ENCODE peak calls at places on chromosome 6, in five cellular contexts. U is neuronal stem cell, E is GM23248, V is aorta, B is colonic mucosa. Y is an unnamed sample.

GRCh38 chr6:119148825-119149525 is 70.5 kb upstream of the FAM184A start:
- DNase-seq in E (peak), V (no peak), B (no peak), U (no peak), Y (no peak)

GRCh38 chr6:35590622-35591066 is 77.9 kb upstream of the TULP1 start:
- DNase-seq in V (no peak), U (no peak), E (no peak), B (no peak), Y (peak)

GRCh38 chr6:70398783-70399730 is 14.3 kb upstream of the FAM135A start:
- DNase-seq in E (peak), U (no peak), V (no peak), B (peak), Y (no peak)

GRCh38 chr6:84515082-84515481 is 249.3 kb downstream of the TBX18 start:
- DNase-seq in V (no peak), B (no peak), E (no peak), U (no peak), Y (no peak)

GRCh38 chr6:55882731-55883595 is 7.6 kb upstream of the BMP5 start:
- DNase-seq in E (peak), U (no peak), V (no peak), B (no peak), Y (no peak)

GRCh38 chr6:157755752-157756411 is 67.2 kb upstream of the SNX9 start:
- DNase-seq in E (no peak), B (no peak), U (no peak), V (no peak), Y (no peak)

GRCh38 chr6:74578339-74578738 is 627.5 kb downstream of the COL12A1 start:
- DNase-seq in E (peak), B (no peak), V (no peak), U (no peak), Y (no peak)

GRCh38 chr6:43665376-43665775 is 20.5 kb downstream of the RSPH9 start:
- DNase-seq in U (no peak), V (no peak), B (no peak), E (peak), Y (no peak)

GRCh38 chr6:24988562-24988961 is 52.8 kb upstream of the RIPOR2 start:
- DNase-seq in E (no peak), B (no peak), U (no peak), V (no peak), Y (no peak)

GRCh38 chr6:2999005-2999620 is 581 bp upstream of the NQO2 start:
- DNase-seq in E (peak), V (no peak), U (no peak), B (no peak), Y (no peak)

GRCh38 chr6:12271997-12272396 is 18.2 kb upstream of the EDN1 start:
- DNase-seq in U (no peak), B (no peak), E (no peak), V (no peak), Y (no peak)

GRCh38 chr6:14542670-14543366 is 425.2 kb downstream of the CD83 start:
- DNase-seq in U (no peak), V (no peak), E (peak), B (no peak), Y (no peak)

GRCh38 chr6:159866286-159867247 is 24.2 kb upstream of the MAS1 start:
- DNase-seq in V (no peak), B (no peak), E (no peak), U (no peak), Y (no peak)

GRCh38 chr6:138618168-138618567 is 118.9 kb upstream of the NHSL1 start:
- DNase-seq in E (no peak), U (no peak), B (no peak), V (no peak), Y (no peak)

GRCh38 chr6:52840763-52841585 is at the start of gene GSTA5:
- DNase-seq in E (peak), V (no peak), B (no peak), U (no peak), Y (no peak)

GRCh38 chr6:118668761-118669411 is 17.5 kb upstream of the CEP85L start:
- DNase-seq in B (no peak), V (no peak), E (peak), U (no peak), Y (no peak)

GRCh38 chr6:123668965-123669591 is 32.3 kb upstream of the TRDN start:
- DNase-seq in V (no peak), E (no peak), U (no peak), B (no peak), Y (no peak)

GRCh38 chr6:150549007-150549406 is 50.7 kb upstream of the PLEKHG1 start:
- DNase-seq in E (no peak), U (no peak), B (no peak), V (no peak), Y (no peak)

GRCh38 chr6:107321793-107322192 is 137.6 kb downstream of the PDSS2 start:
- DNase-seq in E (peak), B (no peak), U (no peak), V (no peak), Y (no peak)

GRCh38 chr6:17504005-17504404 is 96.1 kb upstream of the FAM8A1 start:
- DNase-seq in U (no peak), V (no peak), B (no peak), E (no peak), Y (no peak)

GRCh38 chr6:159107451-159108260 is 61.5 kb upstream of the FNDC1 start:
- DNase-seq in E (no peak), V (no peak), U (no peak), B (peak), Y (no peak)

GRCh38 chr6:39362487-39362865 is 40.0 kb upstream of the KCNK16 start:
- DNase-seq in B (no peak), U (peak), E (peak), V (no peak), Y (no peak)

GRCh38 chr6:127457444-127458064 is 1.6 kb downstream of the KIAA0408 start:
- DNase-seq in U (no peak), E (peak), B (no peak), V (no peak), Y (no peak)

GRCh38 chr6:26056583-26057350 is 30.5 kb upstream of the HFE start:
- DNase-seq in E (peak), B (peak), V (peak), U (no peak), Y (no peak)

GRCh38 chr6:9606435-9607134 is 808.3 kb downstream of the TFAP2A start:
- DNase-seq in B (no peak), U (peak), V (no peak), E (no peak), Y (no peak)

GRCh38 chr6:8195040-8195713 is 92.8 kb upstream of the EEF1E1 start:
- DNase-seq in B (no peak), E (peak), V (no peak), U (no peak), Y (no peak)

DNA sequence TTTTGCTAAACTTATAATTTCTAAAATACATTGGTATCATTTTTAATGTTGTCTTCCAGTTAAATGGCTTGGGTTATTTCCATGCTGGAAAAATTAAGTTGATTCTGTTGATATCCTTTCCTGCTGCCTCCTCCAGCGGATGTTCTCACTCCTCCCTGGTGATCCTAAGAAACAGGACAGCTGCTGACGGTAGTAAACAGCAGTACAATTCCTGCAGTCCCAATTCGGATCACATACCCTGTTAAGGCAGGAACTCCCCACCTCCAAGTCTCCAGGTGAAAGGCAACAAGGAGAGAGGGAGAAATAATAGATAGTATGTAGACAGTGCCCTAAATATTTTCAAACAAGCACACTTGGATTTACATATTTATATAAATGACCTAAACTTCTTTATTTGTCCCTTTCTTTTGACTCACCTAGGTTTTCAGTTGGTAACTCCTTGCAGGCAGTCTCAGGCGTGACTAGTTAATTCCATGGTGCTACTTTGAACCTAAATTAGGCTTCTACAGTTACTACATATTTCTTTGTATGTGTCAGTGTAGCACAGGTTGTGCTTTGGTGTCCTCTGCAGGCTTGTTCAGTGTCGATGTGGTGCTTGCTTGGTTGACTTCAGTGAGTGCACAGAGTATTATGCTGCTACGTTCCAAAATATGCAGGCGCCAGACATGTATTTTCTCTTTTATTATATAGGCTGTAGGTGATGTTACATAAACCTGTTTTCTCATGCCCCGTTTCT is 126.0 kb downstream of the ADGRB3 start:
- DNase-seq in B (no peak), V (no peak), E (no peak), U (no peak), Y (no peak)
- H3K27ac ChIP-seq in B (no peak), V (no peak), E (no peak), U (no peak), Y (no peak)

GRCh38 chr6:169445227-169445626 is 191.6 kb upstream of the THBS2 start:
- DNase-seq in E (no peak), V (no peak), B (no peak), U (no peak), Y (no peak)
- H3K27ac ChIP-seq in E (no peak), V (no peak), B (no peak), U (no peak), Y (no peak)

DNA sequence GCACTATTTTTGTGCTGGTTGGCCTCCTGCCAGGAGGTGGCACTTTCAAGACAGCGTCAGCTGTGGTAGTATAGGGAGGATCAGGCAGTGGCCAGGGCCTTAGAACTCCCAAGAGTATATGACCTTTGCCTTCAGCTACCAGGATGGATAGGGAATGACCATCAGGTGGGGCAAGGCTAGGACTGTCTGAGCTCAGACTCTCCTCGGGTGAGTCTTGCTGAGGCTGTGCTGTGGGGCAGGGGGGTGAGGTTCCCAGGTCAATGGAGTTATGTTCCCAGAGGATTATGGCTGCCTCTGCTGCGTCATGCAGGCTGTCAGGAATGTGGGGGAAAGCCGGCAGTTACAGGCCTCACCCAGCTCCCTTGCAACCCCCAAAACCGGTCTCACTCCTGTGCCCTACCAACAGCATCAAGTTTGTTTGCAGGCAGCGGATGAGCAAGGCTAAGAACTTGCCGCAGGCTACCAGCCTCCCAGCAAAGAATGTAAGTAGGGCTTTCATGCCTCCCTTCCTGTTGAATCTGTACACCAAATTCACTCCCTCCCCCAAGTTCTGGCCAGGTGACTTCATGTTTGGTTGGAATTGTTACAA is 93.5 kb downstream of the ESR1 start:
- DNase-seq in V (no peak), B (no peak), E (no peak), U (no peak), Y (no peak)
- H3K27ac ChIP-seq in V (no peak), B (no peak), E (no peak), U (no peak), Y (no peak)

GRCh38 chr6:34381086-34381485 is 11.4 kb downstream of the NUDT3 start:
- DNase-seq in V (no peak), B (no peak), E (peak), U (no peak), Y (no peak)

GRCh38 chr6:34375833-34376232 is 16.6 kb downstream of the NUDT3 start:
- DNase-seq in E (no peak), V (no peak), U (no peak), B (no peak), Y (no peak)

GRCh38 chr6:34377984-34378383 is 14.5 kb downstream of the NUDT3 start:
- DNase-seq in B (no peak), U (no peak), V (no peak), E (peak), Y (no peak)

GRCh38 chr6:34374112-34374907 is 18.2 kb downstream of the NUDT3 start:
- DNase-seq in B (no peak), E (no peak), U (no peak), V (no peak), Y (no peak)

GRCh38 chr6:34378470-34378869 is 14.0 kb downstream of the NUDT3 start:
- DNase-seq in V (no peak), U (no peak), B (no peak), E (peak), Y (no peak)
- H3K27ac ChIP-seq in V (no peak), U (no peak), B (no peak), E (no peak), Y (no peak)

DNA sequence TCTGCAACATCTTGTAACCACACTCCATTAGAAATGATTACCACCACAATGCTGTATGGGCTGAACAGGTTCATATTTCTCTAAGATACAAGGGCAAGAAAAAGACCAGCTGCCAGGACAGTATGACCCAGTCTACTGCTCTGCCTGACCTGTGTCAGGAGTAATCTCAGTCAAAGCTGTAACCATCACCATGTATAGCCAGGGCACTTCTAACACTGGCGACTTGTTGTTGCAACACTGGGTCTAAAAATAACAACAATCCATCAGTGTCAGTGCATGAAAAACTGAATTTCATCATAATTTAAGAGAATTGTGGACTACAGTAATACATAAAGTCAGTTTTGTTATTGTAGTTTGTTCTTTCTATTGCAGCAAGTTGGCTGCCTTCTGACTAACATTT is 738.6 kb upstream of the ADGRB3 start:
- DNase-seq in V (no peak), E (no peak), U (no peak), B (no peak), Y (no peak)
- H3K27ac ChIP-seq in V (no peak), E (no peak), U (no peak), B (no peak), Y (no peak)

DNA sequence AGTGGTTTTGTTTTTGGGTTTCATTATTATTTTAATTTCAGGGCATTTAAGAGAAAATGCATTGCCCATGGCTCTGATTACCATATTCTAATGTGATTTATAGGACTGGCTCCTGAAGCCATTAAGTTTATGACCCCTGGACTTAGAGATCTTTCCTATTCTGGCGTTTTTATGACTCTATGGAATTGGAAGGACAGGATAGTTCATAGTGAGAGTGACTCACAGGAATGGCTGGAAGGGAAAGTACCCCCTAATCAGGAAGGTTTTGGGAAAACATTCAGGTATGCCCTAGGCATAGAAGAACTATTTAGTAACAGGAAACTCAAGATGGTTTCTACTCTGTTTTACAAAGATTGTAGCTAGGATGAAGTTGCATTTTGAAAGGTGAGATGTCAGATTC is 108.6 kb upstream of the SLC2A12 start:
- DNase-seq in B (no peak), U (no peak), E (peak), V (no peak), Y (no peak)
- H3K27ac ChIP-seq in B (no peak), U (no peak), E (no peak), V (no peak), Y (no peak)

DNA sequence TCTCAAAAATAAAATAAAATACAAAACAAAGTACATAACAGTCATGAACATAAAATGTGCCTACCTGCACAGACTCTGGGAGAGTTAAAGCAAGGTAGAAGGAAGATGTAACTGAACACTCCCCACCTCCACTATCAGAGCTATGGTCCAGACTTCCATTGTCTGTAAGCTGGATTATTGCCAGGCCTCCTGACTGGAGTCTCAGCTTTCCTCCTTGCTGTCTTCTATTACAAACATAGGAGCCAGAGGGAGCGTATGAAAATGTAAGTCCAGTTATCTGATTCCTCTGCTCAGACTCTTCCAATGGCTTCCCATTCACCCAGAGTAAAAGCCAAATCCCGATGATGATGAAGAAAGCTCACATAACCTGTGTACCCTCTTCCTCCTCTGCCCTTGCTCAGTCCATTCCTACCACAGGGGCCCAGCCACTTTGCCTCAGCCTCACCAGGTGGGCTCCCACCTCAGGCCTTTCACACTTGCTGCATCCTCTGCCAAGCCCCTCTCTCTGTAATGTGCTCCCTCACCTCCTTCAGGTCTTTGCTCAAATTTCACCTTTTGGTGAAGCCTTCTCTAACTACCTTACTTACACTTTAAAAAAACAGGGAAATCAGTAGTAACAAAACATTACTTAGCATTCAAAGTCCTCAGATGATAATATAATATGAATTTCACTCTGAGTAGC is 194.1 kb downstream of the RIMS1 start:
- DNase-seq in V (no peak), E (no peak), U (no peak), B (no peak), Y (no peak)
- H3K27ac ChIP-seq in V (no peak), E (no peak), U (no peak), B (no peak), Y (no peak)